ENCODE peak calls at places on chromosomes 4 and X, in seven cellular contexts. Z is heart left ventricle; F is Right ventricle myocardium superior; D is stimulated activated CD4-positive, alpha-beta T cell treated with anti-CD3 and anti-CD28 coated beads, Interleukin-15, amount 100 ng/mL, for 24 hours; Q is left cardiac atrium; E is NCI-H526 treated with DMSO at 0.1 percent for 48 hours; L is NCI-H1694 treated with DMSO at 0.1 percent for 48 hours. U is an unnamed sample.

GRCh38 chrX:103538728-103539127 is 19.4 kb upstream of the RAB40A start:
- DNase-seq in L (no peak), D (no peak), Q (no peak), E (no peak), Z (no peak), F (no peak), U (no peak)

GRCh38 chrX:40077906-40078305 is 19.9 kb downstream of the BCOR start:
- DNase-seq in L (no peak), D (no peak), Z (no peak), Q (no peak), E (no peak), F (no peak), U (no peak)

GRCh38 chrX:130393451-130394074 is 8.1 kb upstream of the GPR119 start:
- DNase-seq in F (peak; percentile 40), E (peak; percentile 13), Q (peak; percentile 25), Z (no peak), L (no peak), D (no peak), U (no peak)

GRCh38 chr4:139919513-139919912 is 234.5 kb downstream of the MAML3 start:
- DNase-seq in Z (no peak), D (no peak), E (no peak), F (no peak), Q (no peak), L (no peak), U (no peak)

GRCh38 chrX:12554206-12554605 is 237.0 kb upstream of the PRPS2 start:
- DNase-seq in E (no peak), Z (no peak), Q (no peak), F (no peak), L (no peak), D (no peak), U (no peak)

GRCh38 chrX:3713225-3713936 is at the start of gene PRKX:
- DNase-seq in L (no peak), E (peak; percentile 37), F (peak; percentile 66), Q (peak; percentile 63), Z (peak; percentile 74), D (peak; percentile 70), U (no peak)

GRCh38 chr4:15649914-15650545 is 5.1 kb downstream of the FBXL5 start:
- DNase-seq in D (peak; percentile 53), L (peak; percentile 73), F (no peak), Q (peak; percentile 26), E (peak; percentile 13), Z (no peak), U (peak; percentile 55)

GRCh38 chrX:109709129-109709631 is 23.9 kb downstream of the ACSL4 start:
- DNase-seq in Z (no peak), D (no peak), L (no peak), Q (no peak), E (no peak), F (no peak), U (no peak)

GRCh38 chrX:9847071-9847470 is 60.8 kb downstream of the SHROOM2 start:
- DNase-seq in Z (no peak), L (no peak), Q (no peak), F (no peak), E (no peak), D (no peak), U (no peak)

GRCh38 chr4:151604238-151604637 is 156.6 kb downstream of the GATB start:
- DNase-seq in L (peak; percentile 5), Q (no peak), E (no peak), F (no peak), D (no peak), Z (no peak), U (no peak)

GRCh38 chr4:102564399-102564921 is 63.3 kb downstream of the NFKB1 start:
- DNase-seq in F (no peak), Q (no peak), Z (no peak), E (no peak), D (peak; percentile 55), L (no peak), U (no peak)

GRCh38 chr4:118811008-118811764 is 24.7 kb downstream of the SEC24D start:
- DNase-seq in Z (no peak), D (no peak), E (no peak), L (no peak), F (no peak), Q (no peak), U (no peak)

GRCh38 chr4:108060164-108060563 is 70.5 kb downstream of the HADH start:
- DNase-seq in F (no peak), Q (no peak), E (peak; percentile 43), L (no peak), D (no peak), Z (no peak), U (no peak)

GRCh38 chr4:153166971-153167501 is 37.2 kb upstream of the TRIM2 start:
- DNase-seq in E (no peak), L (no peak), F (no peak), Z (no peak), Q (no peak), D (no peak), U (no peak)

GRCh38 chr4:153296424-153296823 is 48.1 kb upstream of the MND1 start:
- DNase-seq in Q (no peak), Z (no peak), D (no peak), F (no peak), E (no peak), L (no peak), U (no peak)

GRCh38 chr4:137531951-137532868 is at the start of gene PCDH18:
- DNase-seq in E (no peak), F (peak; percentile 88), Z (peak; percentile 83), Q (peak; percentile 86), D (peak; percentile 24), L (no peak), U (peak; percentile 81)

GRCh38 chr4:5801696-5802095 is 90.7 kb downstream of the EVC start:
- DNase-seq in E (no peak), L (no peak), D (no peak), Z (no peak), F (no peak), Q (no peak), U (no peak)

GRCh38 chrX:23373129-23373804 is 38.6 kb downstream of the PTCHD1 start:
- DNase-seq in D (no peak), E (no peak), Z (no peak), Q (no peak), F (no peak), L (no peak), U (no peak)

GRCh38 chrX:86148024-86148511 is at the start of gene DACH2:
- DNase-seq in Q (peak; percentile 77), E (peak; percentile 15), D (peak; percentile 67), F (peak; percentile 75), Z (peak; percentile 76), L (no peak), U (peak; percentile 40)

GRCh38 chr4:52076731-52077130 is 25.6 kb downstream of the SPATA18 start:
- DNase-seq in D (no peak), E (no peak), L (no peak), Z (peak; percentile 70), F (peak; percentile 54), Q (peak; percentile 31), U (no peak)

GRCh38 chr4:71532407-71532806 is 193.6 kb downstream of the SLC4A4 start:
- DNase-seq in E (no peak), Z (no peak), F (no peak), Q (no peak), L (no peak), D (no peak), U (no peak)

GRCh38 chr4:140300271-140300970 is 73.0 kb upstream of the SCOC start:
- DNase-seq in E (no peak), Q (no peak), Z (no peak), D (peak; percentile 4), F (no peak), L (no peak), U (no peak)

GRCh38 chr4:24850669-24851068 is 55.3 kb downstream of the SOD3 start:
- DNase-seq in D (no peak), E (no peak), Q (no peak), L (no peak), Z (no peak), F (no peak), U (peak; percentile 53)

U was measured in gastrocnemius medialis.